ENCODE peak calls at places on chromosomes 16 and 17, in six cellular contexts. D is lung, B is mammary epithelial cell, T is stomach, C is vagina, Z is GM23248. G is an unnamed sample.

GRCh38 chr16:77406680-77407079 is 28.2 kb downstream of the ADAMTS18 start:
- DNase-seq in D (no peak), B (peak; percentile 8), T (no peak), C (no peak), Z (peak; percentile 31), G (no peak)

GRCh38 chr16:13332713-13333255 is 431.4 kb downstream of the SHISA9 start:
- DNase-seq in D (no peak), B (no peak), T (no peak), C (no peak), Z (no peak), G (no peak)

GRCh38 chr17:10737168-10737622 is 7.4 kb upstream of the TMEM220 start:
- DNase-seq in D (peak; percentile 81), B (peak; percentile 21), T (peak; percentile 95), C (peak; percentile 88), Z (peak; percentile 83), G (peak; percentile 80)

GRCh38 chr17:67390006-67390645 is 13.0 kb downstream of the PITPNC1 start:
- DNase-seq in D (no peak), B (no peak), T (no peak), C (no peak), Z (no peak), G (peak; percentile 50)

GRCh38 chr16:29024280-29024679 is 39.4 kb downstream of the LAT start:
- DNase-seq in D (no peak), B (no peak), T (no peak), C (no peak), Z (no peak), G (no peak)

GRCh38 chr16:48451323-48451722 is 66.1 kb upstream of the SIAH1 start:
- DNase-seq in D (no peak), B (no peak), T (no peak), C (no peak), Z (no peak), G (no peak)

GRCh38 chr17:73827627-73828241 is 183.5 kb upstream of the SDK2 start:
- DNase-seq in D (peak; percentile 34), B (no peak), T (no peak), C (no peak), Z (no peak), G (peak; percentile 50)

GRCh38 chr17:55584055-55584685 is 72.9 kb upstream of the SMIM36 start:
- DNase-seq in D (no peak), B (peak; percentile 53), T (no peak), C (no peak), Z (peak; percentile 56), G (no peak)

GRCh38 chr17:27748360-27748825 is 51.9 kb downstream of the NOS2 start:
- DNase-seq in D (no peak), B (no peak), T (no peak), C (no peak), Z (no peak), G (no peak)

GRCh38 chr16:83713597-83713996 is 94.2 kb upstream of the HSBP1 start:
- DNase-seq in D (peak; percentile 71), B (no peak), T (no peak), C (no peak), Z (no peak), G (no peak)

GRCh38 chr17:45050680-45051059 is 762 bp downstream of the DCAKD start:
- DNase-seq in D (no peak), B (peak; percentile 65), T (no peak), C (no peak), Z (peak; percentile 58), G (no peak)

GRCh38 chr17:53336281-53336680 is 486.4 kb upstream of the KIF2B start:
- DNase-seq in D (no peak), B (peak; percentile 45), T (no peak), C (no peak), Z (no peak), G (no peak)

GRCh38 chr17:63832455-63832854 is 5.0 kb upstream of the FTSJ3 start:
- DNase-seq in D (no peak), B (no peak), T (no peak), C (no peak), Z (no peak), G (no peak)

GRCh38 chr17:30922235-30922993 is 669 bp downstream of the ADAP2 start:
- DNase-seq in D (peak; percentile 29), B (no peak), T (no peak), C (no peak), Z (peak; percentile 44), G (peak; percentile 66)

GRCh38 chr16:51140112-51140511 is 11.0 kb downstream of the SALL1 start:
- DNase-seq in D (no peak), B (no peak), T (no peak), C (no peak), Z (no peak), G (no peak)

GRCh38 chr17:62703269-62703775 is 75.9 kb downstream of the MRC2 start:
- DNase-seq in D (no peak), B (peak; percentile 84), T (peak; percentile 73), C (no peak), Z (peak; percentile 87), G (no peak)

GRCh38 chr17:1942066-1942365 is 83.1 kb downstream of the RTN4RL1 start:
- DNase-seq in D (no peak), B (no peak), T (no peak), C (no peak), Z (no peak), G (no peak)

GRCh38 chr16:10552998-10553491 is 27.4 kb downstream of the EMP2 start:
- DNase-seq in D (peak; percentile 47), B (no peak), T (peak; percentile 30), C (no peak), Z (no peak), G (no peak)

GRCh38 chr16:1177750-1178149 is 24.8 kb downstream of the CACNA1H start:
- DNase-seq in D (no peak), B (no peak), T (no peak), C (no peak), Z (no peak), G (no peak)

GRCh38 chr16:24700549-24701392 is 28.7 kb upstream of the TNRC6A start:
- DNase-seq in D (peak; percentile 80), B (peak; percentile 85), T (peak; percentile 46), C (no peak), Z (peak; percentile 99), G (no peak)

GRCh38 chr16:82761236-82761635 is 134.5 kb downstream of the CDH13 start:
- DNase-seq in D (peak; percentile 38), B (peak; percentile 70), T (peak; percentile 30), C (no peak), Z (peak; percentile 84), G (peak; percentile 61)

GRCh38 chr16:25126820-25127232 is 15.3 kb downstream of the LCMT1 start:
- DNase-seq in D (peak; percentile 68), B (peak; percentile 93), T (no peak), C (no peak), Z (peak; percentile 88), G (peak; percentile 61)

GRCh38 chr17:81048827-81049371 is 13.9 kb downstream of the BAIAP2 start:
- DNase-seq in D (no peak), B (no peak), T (no peak), C (no peak), Z (no peak), G (no peak)
- H3K27ac ChIP-seq in D (peak overlapping the region; percentile 95), B (peak overlapping the region; percentile 91), T (no peak overlapping the region), C (no peak overlapping the region), Z (no peak overlapping the region), G (no peak overlapping the region)

GRCh38 chr16:88296437-88297177 is 86.2 kb upstream of the ZNF469 start:
- DNase-seq in D (no peak), B (no peak), T (no peak), C (no peak), Z (no peak), G (no peak)
- H3K27me3 ChIP-seq in D (no peaks in the 10 kb centered on the region), B (no peaks in the 10 kb centered on the region), T (peaks cover 32% of the 10 kb centered on the region), C (no peaks in the 10 kb centered on the region), Z (no peaks in the 10 kb centered on the region), G (no peaks in the 10 kb centered on the region)

GRCh38 chr16:55248494-55248893 is 75.5 kb upstream of the IRX6 start:
- DNase-seq in D (no peak), B (no peak), T (no peak), C (peak; percentile 52), Z (no peak), G (no peak)
- H3K4me1 ChIP-seq in D (no peaks in the 10 kb centered on the region), B (no peaks in the 10 kb centered on the region), T (no peaks in the 10 kb centered on the region), C (no peaks in the 10 kb centered on the region), Z (no peaks in the 10 kb centered on the region), G (no peaks in the 10 kb centered on the region)

DNA sequence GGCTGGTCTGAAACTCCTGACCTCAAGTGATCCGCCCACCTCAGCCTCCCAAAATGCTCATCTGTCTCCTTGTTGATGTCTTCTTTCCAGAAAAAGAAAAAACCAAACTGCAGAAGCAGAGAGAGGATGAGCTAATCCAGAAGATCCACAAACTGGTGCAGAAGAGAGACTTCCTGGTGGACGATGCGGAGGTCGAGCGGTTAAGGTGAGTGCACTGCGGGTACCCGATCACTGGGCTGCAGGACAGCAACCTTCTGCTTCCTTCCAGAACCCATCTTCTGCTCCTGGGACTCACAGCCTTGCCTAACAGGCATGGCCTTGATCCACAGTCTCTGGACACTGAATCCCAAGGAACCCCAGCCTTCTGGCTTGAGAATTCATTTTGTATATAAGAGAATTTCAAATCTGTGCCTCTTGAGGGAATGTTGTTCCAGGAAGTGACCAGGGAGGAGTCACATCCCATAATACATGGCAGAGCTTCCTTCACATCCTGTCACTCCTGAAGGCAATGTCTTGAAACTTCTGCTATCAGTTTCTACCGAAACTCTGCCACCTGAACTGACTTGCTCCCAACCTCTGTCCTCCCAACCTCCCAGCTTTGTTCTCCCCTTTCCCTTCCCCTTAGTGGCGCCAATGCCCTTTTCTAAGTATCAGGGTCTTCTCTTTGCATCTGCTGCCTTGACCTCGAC is 61.7 kb downstream of the MARF1 start:
- DNase-seq in D (no peak), B (no peak), T (no peak), C (no peak), Z (no peak), G (no peak)
- H3K27ac ChIP-seq in D (peak overlapping the region; percentile 64), B (no peak overlapping the region), T (no peak overlapping the region), C (no peak overlapping the region), Z (no peak overlapping the region), G (no peak overlapping the region)

DNA sequence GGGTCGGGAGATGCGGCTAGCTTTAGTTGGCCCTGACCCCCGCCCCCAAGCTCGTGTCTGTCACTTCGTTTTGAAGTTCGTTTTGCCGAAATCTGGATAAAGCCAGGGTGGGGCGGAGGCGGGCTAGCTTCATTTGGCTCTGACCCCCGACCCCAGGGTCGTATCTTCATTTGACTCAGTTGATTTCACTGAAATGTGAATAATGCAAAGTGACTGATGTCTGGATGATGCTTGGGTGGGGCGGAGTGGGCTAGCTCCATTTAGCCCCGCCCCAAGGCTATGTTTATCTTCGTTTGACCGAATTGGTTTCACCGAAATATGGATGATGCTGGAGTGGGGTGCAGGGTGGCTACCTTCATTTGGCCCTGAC is 667 bp downstream of the PSMD7 start:
- DNase-seq in D (no peak), B (peak; percentile 25), T (no peak), C (no peak), Z (peak; percentile 81), G (peak; percentile 14)
- H3K27me3 ChIP-seq in D (no peaks in the 10 kb centered on the region), B (no peaks in the 10 kb centered on the region), T (no peaks in the 10 kb centered on the region), C (no peaks in the 10 kb centered on the region), Z (no peaks in the 10 kb centered on the region), G (no peaks in the 10 kb centered on the region)

GRCh38 chr17:29617125-29617480 is 5.6 kb downstream of the CORO6 start:
- DNase-seq in D (peak; percentile 82), B (no peak), T (peak; percentile 83), C (no peak), Z (peak; percentile 51), G (no peak)
- H3K4me1 ChIP-seq in D (peaks cover 31% of the 10 kb centered on the region), B (peaks cover 51% of the 10 kb centered on the region), T (peaks cover 76% of the 10 kb centered on the region), C (peaks cover 63% of the 10 kb centered on the region), Z (no peaks in the 10 kb centered on the region), G (peaks cover 15% of the 10 kb centered on the region)

GRCh38 chr17:8696456-8696855 is 48.2 kb downstream of the CCDC42 start:
- DNase-seq in D (no peak), B (no peak), T (no peak), C (no peak), Z (no peak), G (no peak)
- H3K27ac ChIP-seq in D (peak overlapping the region; percentile 44), B (no peak overlapping the region), T (no peak overlapping the region), C (no peak overlapping the region), Z (no peak overlapping the region), G (no peak overlapping the region)